ENCODE peak calls at places on chromosomes 3 and 15, in four cellular contexts. P is neural progenitor cell, A is H1, M is H9. O is an unnamed sample.
A peak's percentile ranks its signal among the peaks of the same experiment; 100 is the strongest.

GRCh38 chr3:165545059-165545458 is 292.2 kb downstream of the BCHE start:
- DNase-seq in P (no peak), A (no peak), M (no peak), O (no peak)

GRCh38 chr3:170425491-170426239 is 7.0 kb downstream of the CLDN11 start:
- DNase-seq in P (peak; percentile 87), A (no peak), M (no peak), O (peak; percentile 34)

GRCh38 chr3:37935290-37935668 is 55.3 kb upstream of the VILL start:
- DNase-seq in P (no peak), A (no peak), M (no peak), O (no peak)

GRCh38 chr3:159711560-159712333 is 276.9 kb upstream of the IL12A start:
- DNase-seq in P (peak; percentile 50), A (no peak), M (no peak), O (no peak)

GRCh38 chr15:22979699-22980188 is 424 bp downstream of the CYFIP1 start:
- DNase-seq in P (peak; percentile 78), A (no peak), M (no peak), O (no peak)

GRCh38 chr15:61762682-61763081 is 297.6 kb downstream of the VPS13C start:
- DNase-seq in P (no peak), A (no peak), M (no peak), O (no peak)

GRCh38 chr15:82263350-82263749 is 732 bp downstream of the SAXO2 start:
- DNase-seq in P (peak; percentile 16), A (no peak), M (no peak), O (no peak)

GRCh38 chr15:70863450-70864218 is 9.7 kb upstream of the LARP6 start:
- DNase-seq in P (no peak), A (no peak), M (no peak), O (no peak)

GRCh38 chr3:124318014-124318413 is 326.1 kb upstream of the ROPN1 start:
- DNase-seq in P (no peak), A (no peak), M (no peak), O (no peak)

GRCh38 chr3:141498592-141499223 is 11.9 kb downstream of the RASA2 start:
- DNase-seq in P (no peak), A (no peak), M (no peak), O (peak; percentile 92)

GRCh38 chr3:139620438-139620837 is 57.3 kb downstream of the NMNAT3 start:
- DNase-seq in P (no peak), A (no peak), M (no peak), O (no peak)

GRCh38 chr3:151096697-151097096 is 11.2 kb downstream of the MED12L start:
- DNase-seq in P (no peak), A (no peak), M (no peak), O (no peak)

GRCh38 chr3:33146791-33147445 is 33.1 kb downstream of the CRTAP start:
- DNase-seq in P (no peak), A (no peak), M (no peak), O (no peak)

GRCh38 chr3:117893638-117894037 is 1141.0 kb downstream of the IGSF11 start:
- DNase-seq in P (no peak), A (no peak), M (no peak), O (no peak)

GRCh38 chr15:73747847-73748605 is 5.1 kb downstream of the INSYN1 start:
- DNase-seq in P (peak; percentile 73), A (no peak), M (no peak), O (no peak)

GRCh38 chr3:147383617-147384016 is 22.7 kb downstream of the ZIC4 start:
- DNase-seq in P (peak; percentile 68), A (no peak), M (peak; percentile 53), O (no peak)

GRCh38 chr3:126750760-126751129 is 46.7 kb downstream of the CHCHD6 start:
- DNase-seq in P (no peak), A (no peak), M (no peak), O (no peak)

GRCh38 chr15:70078578-70079417 is 18.9 kb downstream of the TLE3 start:
- DNase-seq in P (no peak), A (no peak), M (no peak), O (no peak)

GRCh38 chr3:165839296-165840076 is 2.3 kb upstream of the BCHE start:
- DNase-seq in P (peak; percentile 11), A (no peak), M (no peak), O (peak; percentile 58)

GRCh38 chr15:92683511-92683834 is 27.9 kb upstream of the FAM174B start:
- DNase-seq in P (peak; percentile 88), A (peak; percentile 25), M (peak; percentile 88), O (no peak)

GRCh38 chr3:126519506-126520455 is 2.2 kb upstream of the UROC1 start:
- DNase-seq in P (no peak), A (no peak), M (no peak), O (peak; percentile 32)

GRCh38 chr3:37279226-37279625 is 104.8 kb upstream of the LRRFIP2 start:
- DNase-seq in P (no peak), A (no peak), M (no peak), O (no peak)

GRCh38 chr3:124007186-124007585 is 15.3 kb upstream of the ROPN1 start:
- DNase-seq in P (no peak), A (no peak), M (no peak), O (no peak)

GRCh38 chr3:164326714-164327113 is 751.6 kb downstream of the SI start:
- DNase-seq in P (no peak), A (no peak), M (no peak), O (no peak)

GRCh38 chr15:49627407-49627877 is 6.6 kb downstream of the DTWD1 start:
- DNase-seq in P (no peak), A (no peak), M (no peak), O (no peak)

GRCh38 chr15:71746719-71747118 is 63.6 kb upstream of the NR2E3 start:
- DNase-seq in P (no peak), A (no peak), M (no peak), O (no peak)

GRCh38 chr15:41429003-41429890 is 12.4 kb downstream of the RTF1 start:
- DNase-seq in P (no peak), A (no peak), M (no peak), O (no peak)

GRCh38 chr15:88627463-88627862 is 6.3 kb downstream of the AEN start:
- DNase-seq in P (no peak), A (no peak), M (no peak), O (peak; percentile 45)

GRCh38 chr3:106794442-106794841 is 582.8 kb upstream of the CCDC54 start:
- DNase-seq in P (no peak), A (no peak), M (no peak), O (no peak)

GRCh38 chr3:136734382-136735070 is 17.7 kb downstream of the STAG1 start:
- DNase-seq in P (peak; percentile 42), A (no peak), M (no peak), O (no peak)

GRCh38 chr3:197088370-197088769 is 58.8 kb upstream of the MELTF start:
- DNase-seq in P (no peak), A (no peak), M (no peak), O (no peak)

GRCh38 chr15:60396964-60397771 is 618 bp downstream of the ANXA2 start:
- DNase-seq in P (peak; percentile 80), A (no peak), M (peak; percentile 65), O (peak; percentile 12)

GRCh38 chr15:38144921-38145320 is 107.7 kb upstream of the SPRED1 start:
- DNase-seq in P (no peak), A (no peak), M (no peak), O (no peak)

GRCh38 chr15:38149315-38149714 is 103.3 kb upstream of the SPRED1 start:
- DNase-seq in P (no peak), A (no peak), M (no peak), O (no peak)

GRCh38 chr15:38145671-38146111 is 106.9 kb upstream of the SPRED1 start:
- DNase-seq in P (peak; percentile 77), A (no peak), M (no peak), O (no peak)

GRCh38 chr15:38148476-38148875 is 104.2 kb upstream of the SPRED1 start:
- DNase-seq in P (no peak), A (no peak), M (no peak), O (no peak)

GRCh38 chr15:38147246-38147645 is 105.4 kb upstream of the SPRED1 start:
- DNase-seq in P (no peak), A (no peak), M (no peak), O (no peak)
- H3K4me2 ChIP-seq in P (no peak overlapping the region), A (no peak overlapping the region), M (no peak overlapping the region), O (no peak overlapping the region)

DNA sequence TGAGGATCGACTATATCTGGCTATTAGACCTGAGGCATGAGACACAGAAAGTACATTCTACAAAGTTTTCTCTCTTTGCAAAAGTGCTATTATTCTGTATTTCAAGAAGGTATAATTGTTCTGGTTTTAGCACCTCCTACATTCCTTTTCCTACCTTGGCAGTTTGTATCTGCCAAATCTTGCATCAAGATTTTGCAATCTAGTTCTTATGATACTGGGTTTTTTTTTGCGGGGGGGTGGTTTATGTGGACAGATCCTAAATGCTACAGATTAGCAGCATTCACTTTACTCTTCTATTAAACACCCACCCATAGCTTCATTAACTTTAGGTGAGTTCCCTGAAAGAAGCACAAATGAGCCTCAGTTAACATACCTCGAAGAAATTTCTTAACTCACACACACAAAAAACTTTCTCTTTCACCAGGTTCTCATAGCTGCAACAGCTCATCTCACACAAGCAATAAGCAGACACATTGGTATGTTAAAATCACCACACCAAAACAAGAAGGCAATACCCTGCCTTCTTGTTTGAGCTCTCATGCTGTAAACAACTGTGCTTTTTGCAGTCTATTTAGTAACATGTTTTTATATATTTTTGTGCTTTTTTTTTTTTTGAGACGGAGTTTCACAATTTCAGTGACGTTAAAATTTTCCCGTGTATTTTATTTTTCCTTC is 73.0 kb upstream of the VGLL4 start:
- DNase-seq in P (no peak), A (no peak), M (no peak), O (no peak)
- H3K27ac ChIP-seq in P (no peak overlapping the region), A (no peak overlapping the region), M (no peak overlapping the region), O (no peak overlapping the region)

GRCh38 chr3:13403213-13403817 is 16.8 kb downstream of the NUP210 start:
- DNase-seq in P (peak; percentile 17), A (no peak), M (no peak), O (no peak)
- H3K9ac ChIP-seq in P (peak overlapping the region; percentile 40), A (no peak overlapping the region), M (no peak overlapping the region), O (no peak overlapping the region)

DNA sequence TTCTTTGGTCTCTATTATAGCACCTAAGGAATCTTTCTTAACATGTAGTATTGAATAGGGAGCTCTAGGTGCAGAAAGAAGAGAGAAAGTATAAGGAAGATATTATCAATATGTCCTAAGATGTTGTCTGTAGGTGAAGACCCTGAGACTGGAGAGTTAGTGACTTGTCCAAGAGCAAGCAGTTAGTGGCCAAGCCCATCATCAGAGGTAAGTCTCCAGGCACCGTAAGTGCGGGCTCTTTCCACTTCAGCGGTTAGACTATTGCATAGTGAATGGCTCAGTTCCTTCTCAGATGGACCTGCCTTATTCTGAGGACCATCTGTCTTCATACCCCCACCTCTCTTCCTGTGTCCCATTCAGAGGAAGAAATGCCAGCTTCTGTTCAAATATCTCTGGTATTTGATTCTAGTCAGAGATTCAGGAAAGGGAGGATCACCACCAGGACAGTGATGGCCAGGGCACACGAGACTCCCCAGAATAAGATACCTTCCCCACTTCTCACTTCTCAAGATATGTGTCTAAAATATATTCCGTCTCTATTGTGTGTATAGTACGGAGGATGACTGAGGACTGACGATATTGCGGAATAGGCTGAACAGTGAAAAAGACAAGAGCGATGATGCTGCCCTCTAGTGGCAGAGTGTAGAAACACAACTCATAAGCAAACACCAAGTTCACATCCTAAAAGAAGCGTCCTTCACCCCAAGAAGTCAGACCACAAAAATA is 19.1 kb upstream of the ADGRG7 start:
- DNase-seq in P (peak; percentile 64), A (no peak), M (peak; percentile 43), O (peak; percentile 64)
- H3K4me2 ChIP-seq in P (peak overlapping the region; percentile 61), A (no peak overlapping the region), M (peak overlapping the region; percentile 63), O (peak overlapping the region; percentile 54)

O was measured in DND-41.